ENCODE peak calls at places on chromosome 11, in eight cellular contexts. One of them, this sample, is unnamed.

GRCh38 chr11:3159296-3160190 is 5.6 kb downstream of the OSBPL5 start:
- DNase-seq in stimulated activated CD8-positive, alpha-beta memory T cell treated with anti-CD3 and anti-CD28 coated beads, Interleukin-4, amount 100 ng/mL, for 48 hours: no peak
- DNase-seq in AG04449: no peak
- DNase-seq in activated CD8-positive, alpha-beta memory T cell treated with anti-CD3 and anti-CD28 coated beads, Interleukin-2, amount 50 U/mL, for 4 hours: no peak
- DNase-seq in NCI-H748 treated with DMSO at 0.1 percent for 48 hours: no peak
- DNase-seq in AG08395: no peak
- DNase-seq in Peyer's patch: peak
- DNase-seq in posterior cingulate gyrus: peak
- DNase-seq in this sample: no peak

GRCh38 chr11:119377961-119378667 is 3.4 kb downstream of the USP2 start:
- DNase-seq in AG04449: no peak
- DNase-seq in posterior cingulate gyrus: no peak
- DNase-seq in activated CD8-positive, alpha-beta memory T cell treated with anti-CD3 and anti-CD28 coated beads, Interleukin-2, amount 50 U/mL, for 4 hours: no peak
- DNase-seq in stimulated activated CD8-positive, alpha-beta memory T cell treated with anti-CD3 and anti-CD28 coated beads, Interleukin-4, amount 100 ng/mL, for 48 hours: no peak
- DNase-seq in NCI-H748 treated with DMSO at 0.1 percent for 48 hours: no peak
- DNase-seq in Peyer's patch: no peak
- DNase-seq in AG08395: no peak
- DNase-seq in this sample: no peak

GRCh38 chr11:119912214-119912613 is 183.2 kb upstream of the NECTIN1 start:
- DNase-seq in AG08395: no peak
- DNase-seq in Peyer's patch: no peak
- DNase-seq in activated CD8-positive, alpha-beta memory T cell treated with anti-CD3 and anti-CD28 coated beads, Interleukin-2, amount 50 U/mL, for 4 hours: no peak
- DNase-seq in posterior cingulate gyrus: no peak
- DNase-seq in NCI-H748 treated with DMSO at 0.1 percent for 48 hours: peak
- DNase-seq in AG04449: no peak
- DNase-seq in stimulated activated CD8-positive, alpha-beta memory T cell treated with anti-CD3 and anti-CD28 coated beads, Interleukin-4, amount 100 ng/mL, for 48 hours: no peak
- DNase-seq in this sample: peak

GRCh38 chr11:126637800-126638175 is 282.3 kb downstream of the ST3GAL4 start:
- DNase-seq in AG04449: peak
- DNase-seq in Peyer's patch: no peak
- DNase-seq in AG08395: peak
- DNase-seq in posterior cingulate gyrus: no peak
- DNase-seq in activated CD8-positive, alpha-beta memory T cell treated with anti-CD3 and anti-CD28 coated beads, Interleukin-2, amount 50 U/mL, for 4 hours: no peak
- DNase-seq in stimulated activated CD8-positive, alpha-beta memory T cell treated with anti-CD3 and anti-CD28 coated beads, Interleukin-4, amount 100 ng/mL, for 48 hours: no peak
- DNase-seq in NCI-H748 treated with DMSO at 0.1 percent for 48 hours: no peak
- DNase-seq in this sample: no peak

GRCh38 chr11:44080951-44081350 is 14.5 kb upstream of the EXT2 start:
- DNase-seq in AG08395: no peak
- DNase-seq in posterior cingulate gyrus: no peak
- DNase-seq in Peyer's patch: no peak
- DNase-seq in AG04449: no peak
- DNase-seq in stimulated activated CD8-positive, alpha-beta memory T cell treated with anti-CD3 and anti-CD28 coated beads, Interleukin-4, amount 100 ng/mL, for 48 hours: no peak
- DNase-seq in NCI-H748 treated with DMSO at 0.1 percent for 48 hours: no peak
- DNase-seq in activated CD8-positive, alpha-beta memory T cell treated with anti-CD3 and anti-CD28 coated beads, Interleukin-2, amount 50 U/mL, for 4 hours: no peak
- DNase-seq in this sample: no peak

GRCh38 chr11:61123775-61124571 is 21.7 kb downstream of the CD5 start:
- DNase-seq in NCI-H748 treated with DMSO at 0.1 percent for 48 hours: no peak
- DNase-seq in AG08395: no peak
- DNase-seq in activated CD8-positive, alpha-beta memory T cell treated with anti-CD3 and anti-CD28 coated beads, Interleukin-2, amount 50 U/mL, for 4 hours: no peak
- DNase-seq in Peyer's patch: no peak
- DNase-seq in stimulated activated CD8-positive, alpha-beta memory T cell treated with anti-CD3 and anti-CD28 coated beads, Interleukin-4, amount 100 ng/mL, for 48 hours: no peak
- DNase-seq in posterior cingulate gyrus: no peak
- DNase-seq in AG04449: no peak
- DNase-seq in this sample: no peak

GRCh38 chr11:117010808-117011540 is 87.3 kb downstream of the SIK3 start:
- DNase-seq in AG08395: peak
- DNase-seq in posterior cingulate gyrus: no peak
- DNase-seq in activated CD8-positive, alpha-beta memory T cell treated with anti-CD3 and anti-CD28 coated beads, Interleukin-2, amount 50 U/mL, for 4 hours: no peak
- DNase-seq in Peyer's patch: no peak
- DNase-seq in NCI-H748 treated with DMSO at 0.1 percent for 48 hours: no peak
- DNase-seq in AG04449: peak
- DNase-seq in stimulated activated CD8-positive, alpha-beta memory T cell treated with anti-CD3 and anti-CD28 coated beads, Interleukin-4, amount 100 ng/mL, for 48 hours: no peak
- DNase-seq in this sample: no peak

GRCh38 chr11:111777094-111778046 is 11.2 kb upstream of the PPP2R1B start:
- DNase-seq in AG04449: peak
- DNase-seq in activated CD8-positive, alpha-beta memory T cell treated with anti-CD3 and anti-CD28 coated beads, Interleukin-2, amount 50 U/mL, for 4 hours: no peak
- DNase-seq in posterior cingulate gyrus: no peak
- DNase-seq in NCI-H748 treated with DMSO at 0.1 percent for 48 hours: peak
- DNase-seq in AG08395: peak
- DNase-seq in Peyer's patch: peak
- DNase-seq in stimulated activated CD8-positive, alpha-beta memory T cell treated with anti-CD3 and anti-CD28 coated beads, Interleukin-4, amount 100 ng/mL, for 48 hours: no peak
- DNase-seq in this sample: peak

GRCh38 chr11:65112226-65112550 is 516 bp downstream of the TM7SF2 start:
- DNase-seq in Peyer's patch: peak
- DNase-seq in stimulated activated CD8-positive, alpha-beta memory T cell treated with anti-CD3 and anti-CD28 coated beads, Interleukin-4, amount 100 ng/mL, for 48 hours: no peak
- DNase-seq in NCI-H748 treated with DMSO at 0.1 percent for 48 hours: no peak
- DNase-seq in posterior cingulate gyrus: no peak
- DNase-seq in activated CD8-positive, alpha-beta memory T cell treated with anti-CD3 and anti-CD28 coated beads, Interleukin-2, amount 50 U/mL, for 4 hours: no peak
- DNase-seq in AG08395: no peak
- DNase-seq in AG04449: no peak
- DNase-seq in this sample: no peak

GRCh38 chr11:109783842-109784241 is 309.4 kb upstream of the ZC3H12C start:
- DNase-seq in activated CD8-positive, alpha-beta memory T cell treated with anti-CD3 and anti-CD28 coated beads, Interleukin-2, amount 50 U/mL, for 4 hours: no peak
- DNase-seq in AG08395: no peak
- DNase-seq in posterior cingulate gyrus: no peak
- DNase-seq in AG04449: no peak
- DNase-seq in NCI-H748 treated with DMSO at 0.1 percent for 48 hours: peak
- DNase-seq in Peyer's patch: no peak
- DNase-seq in stimulated activated CD8-positive, alpha-beta memory T cell treated with anti-CD3 and anti-CD28 coated beads, Interleukin-4, amount 100 ng/mL, for 48 hours: no peak
- DNase-seq in this sample: peak

GRCh38 chr11:11349051-11349450 is 4.0 kb downstream of the CSNK2A3 start:
- DNase-seq in activated CD8-positive, alpha-beta memory T cell treated with anti-CD3 and anti-CD28 coated beads, Interleukin-2, amount 50 U/mL, for 4 hours: no peak
- DNase-seq in posterior cingulate gyrus: no peak
- DNase-seq in AG04449: no peak
- DNase-seq in NCI-H748 treated with DMSO at 0.1 percent for 48 hours: no peak
- DNase-seq in stimulated activated CD8-positive, alpha-beta memory T cell treated with anti-CD3 and anti-CD28 coated beads, Interleukin-4, amount 100 ng/mL, for 48 hours: no peak
- DNase-seq in AG08395: no peak
- DNase-seq in Peyer's patch: no peak
- DNase-seq in this sample: no peak

GRCh38 chr11:15629690-15630321 is 515.1 kb downstream of the INSC start:
- DNase-seq in stimulated activated CD8-positive, alpha-beta memory T cell treated with anti-CD3 and anti-CD28 coated beads, Interleukin-4, amount 100 ng/mL, for 48 hours: no peak
- DNase-seq in AG04449: no peak
- DNase-seq in NCI-H748 treated with DMSO at 0.1 percent for 48 hours: peak
- DNase-seq in posterior cingulate gyrus: no peak
- DNase-seq in AG08395: no peak
- DNase-seq in Peyer's patch: peak
- DNase-seq in activated CD8-positive, alpha-beta memory T cell treated with anti-CD3 and anti-CD28 coated beads, Interleukin-2, amount 50 U/mL, for 4 hours: no peak
- DNase-seq in this sample: no peak

GRCh38 chr11:13940611-13941256 is 21.8 kb upstream of the SPON1 start:
- DNase-seq in AG08395: no peak
- DNase-seq in NCI-H748 treated with DMSO at 0.1 percent for 48 hours: no peak
- DNase-seq in AG04449: no peak
- DNase-seq in Peyer's patch: peak
- DNase-seq in stimulated activated CD8-positive, alpha-beta memory T cell treated with anti-CD3 and anti-CD28 coated beads, Interleukin-4, amount 100 ng/mL, for 48 hours: no peak
- DNase-seq in activated CD8-positive, alpha-beta memory T cell treated with anti-CD3 and anti-CD28 coated beads, Interleukin-2, amount 50 U/mL, for 4 hours: no peak
- DNase-seq in posterior cingulate gyrus: no peak
- DNase-seq in this sample: no peak

GRCh38 chr11:119491753-119492455 is 68.9 kb upstream of the THY1 start:
- DNase-seq in AG04449: no peak
- DNase-seq in NCI-H748 treated with DMSO at 0.1 percent for 48 hours: peak
- DNase-seq in stimulated activated CD8-positive, alpha-beta memory T cell treated with anti-CD3 and anti-CD28 coated beads, Interleukin-4, amount 100 ng/mL, for 48 hours: no peak
- DNase-seq in Peyer's patch: no peak
- DNase-seq in AG08395: peak
- DNase-seq in posterior cingulate gyrus: no peak
- DNase-seq in activated CD8-positive, alpha-beta memory T cell treated with anti-CD3 and anti-CD28 coated beads, Interleukin-2, amount 50 U/mL, for 4 hours: no peak
- DNase-seq in this sample: peak

GRCh38 chr11:2167141-2168045 is 4.2 kb downstream of the TH start:
- DNase-seq in NCI-H748 treated with DMSO at 0.1 percent for 48 hours: no peak
- DNase-seq in activated CD8-positive, alpha-beta memory T cell treated with anti-CD3 and anti-CD28 coated beads, Interleukin-2, amount 50 U/mL, for 4 hours: no peak
- DNase-seq in Peyer's patch: no peak
- DNase-seq in stimulated activated CD8-positive, alpha-beta memory T cell treated with anti-CD3 and anti-CD28 coated beads, Interleukin-4, amount 100 ng/mL, for 48 hours: no peak
- DNase-seq in AG04449: no peak
- DNase-seq in AG08395: no peak
- DNase-seq in posterior cingulate gyrus: no peak
- DNase-seq in this sample: no peak

GRCh38 chr11:46308632-46309419 is 31.4 kb downstream of the CREB3L1 start:
- DNase-seq in AG04449: no peak
- DNase-seq in stimulated activated CD8-positive, alpha-beta memory T cell treated with anti-CD3 and anti-CD28 coated beads, Interleukin-4, amount 100 ng/mL, for 48 hours: peak
- DNase-seq in posterior cingulate gyrus: peak
- DNase-seq in activated CD8-positive, alpha-beta memory T cell treated with anti-CD3 and anti-CD28 coated beads, Interleukin-2, amount 50 U/mL, for 4 hours: peak
- DNase-seq in AG08395: peak
- DNase-seq in NCI-H748 treated with DMSO at 0.1 percent for 48 hours: peak
- DNase-seq in Peyer's patch: peak
- DNase-seq in this sample: peak

GRCh38 chr11:65482306-65482850 is 16.5 kb upstream of the MALAT1 start:
- DNase-seq in activated CD8-positive, alpha-beta memory T cell treated with anti-CD3 and anti-CD28 coated beads, Interleukin-2, amount 50 U/mL, for 4 hours: no peak
- DNase-seq in Peyer's patch: no peak
- DNase-seq in AG04449: no peak
- DNase-seq in AG08395: no peak
- DNase-seq in posterior cingulate gyrus: no peak
- DNase-seq in stimulated activated CD8-positive, alpha-beta memory T cell treated with anti-CD3 and anti-CD28 coated beads, Interleukin-4, amount 100 ng/mL, for 48 hours: no peak
- DNase-seq in NCI-H748 treated with DMSO at 0.1 percent for 48 hours: no peak
- DNase-seq in this sample: no peak

GRCh38 chr11:95361180-95361579 is 130.2 kb upstream of the SESN3 start:
- DNase-seq in NCI-H748 treated with DMSO at 0.1 percent for 48 hours: no peak
- DNase-seq in AG04449: no peak
- DNase-seq in activated CD8-positive, alpha-beta memory T cell treated with anti-CD3 and anti-CD28 coated beads, Interleukin-2, amount 50 U/mL, for 4 hours: no peak
- DNase-seq in posterior cingulate gyrus: no peak
- DNase-seq in stimulated activated CD8-positive, alpha-beta memory T cell treated with anti-CD3 and anti-CD28 coated beads, Interleukin-4, amount 100 ng/mL, for 48 hours: no peak
- DNase-seq in Peyer's patch: no peak
- DNase-seq in AG08395: no peak
- DNase-seq in this sample: no peak

GRCh38 chr11:62370743-62371440 is 33.6 kb downstream of the ASRGL1 start:
- DNase-seq in AG08395: no peak
- DNase-seq in AG04449: no peak
- DNase-seq in stimulated activated CD8-positive, alpha-beta memory T cell treated with anti-CD3 and anti-CD28 coated beads, Interleukin-4, amount 100 ng/mL, for 48 hours: peak
- DNase-seq in Peyer's patch: peak
- DNase-seq in activated CD8-positive, alpha-beta memory T cell treated with anti-CD3 and anti-CD28 coated beads, Interleukin-2, amount 50 U/mL, for 4 hours: peak
- DNase-seq in NCI-H748 treated with DMSO at 0.1 percent for 48 hours: no peak
- DNase-seq in posterior cingulate gyrus: no peak
- DNase-seq in this sample: no peak

GRCh38 chr11:61533401-61533800 is 24.9 kb downstream of the LRRC10B start:
- DNase-seq in activated CD8-positive, alpha-beta memory T cell treated with anti-CD3 and anti-CD28 coated beads, Interleukin-2, amount 50 U/mL, for 4 hours: no peak
- DNase-seq in NCI-H748 treated with DMSO at 0.1 percent for 48 hours: peak
- DNase-seq in AG08395: no peak
- DNase-seq in Peyer's patch: peak
- DNase-seq in posterior cingulate gyrus: no peak
- DNase-seq in AG04449: no peak
- DNase-seq in stimulated activated CD8-positive, alpha-beta memory T cell treated with anti-CD3 and anti-CD28 coated beads, Interleukin-4, amount 100 ng/mL, for 48 hours: no peak
- DNase-seq in this sample: peak

GRCh38 chr11:45333506-45333971 is 47.4 kb upstream of the SYT13 start:
- DNase-seq in posterior cingulate gyrus: no peak
- DNase-seq in activated CD8-positive, alpha-beta memory T cell treated with anti-CD3 and anti-CD28 coated beads, Interleukin-2, amount 50 U/mL, for 4 hours: no peak
- DNase-seq in NCI-H748 treated with DMSO at 0.1 percent for 48 hours: peak
- DNase-seq in Peyer's patch: peak
- DNase-seq in AG08395: peak
- DNase-seq in AG04449: no peak
- DNase-seq in stimulated activated CD8-positive, alpha-beta memory T cell treated with anti-CD3 and anti-CD28 coated beads, Interleukin-4, amount 100 ng/mL, for 48 hours: no peak
- DNase-seq in this sample: no peak

GRCh38 chr11:117094776-117095175 is 3.5 kb downstream of the SIK3 start:
- DNase-seq in activated CD8-positive, alpha-beta memory T cell treated with anti-CD3 and anti-CD28 coated beads, Interleukin-2, amount 50 U/mL, for 4 hours: no peak
- DNase-seq in AG08395: peak
- DNase-seq in AG04449: no peak
- DNase-seq in Peyer's patch: no peak
- DNase-seq in stimulated activated CD8-positive, alpha-beta memory T cell treated with anti-CD3 and anti-CD28 coated beads, Interleukin-4, amount 100 ng/mL, for 48 hours: no peak
- DNase-seq in posterior cingulate gyrus: no peak
- DNase-seq in NCI-H748 treated with DMSO at 0.1 percent for 48 hours: no peak
- DNase-seq in this sample: no peak

GRCh38 chr11:125102025-125102424 is 9.4 kb downstream of the TMEM218 start:
- DNase-seq in Peyer's patch: no peak
- DNase-seq in stimulated activated CD8-positive, alpha-beta memory T cell treated with anti-CD3 and anti-CD28 coated beads, Interleukin-4, amount 100 ng/mL, for 48 hours: no peak
- DNase-seq in NCI-H748 treated with DMSO at 0.1 percent for 48 hours: no peak
- DNase-seq in posterior cingulate gyrus: no peak
- DNase-seq in AG04449: no peak
- DNase-seq in activated CD8-positive, alpha-beta memory T cell treated with anti-CD3 and anti-CD28 coated beads, Interleukin-2, amount 50 U/mL, for 4 hours: no peak
- DNase-seq in AG08395: no peak
- DNase-seq in this sample: no peak

This sample was measured in NCI-H2081.